ENCODE peak calls at places on chromosomes 4 and X, in five cellular contexts. One of them, this sample, is unnamed.

GRCh38 chr4:184262901-184263300 is 45.2 kb upstream of the ENPP6 start:
- DNase-seq in HCT116: no peak
- DNase-seq in SK-N-SH: no peak
- DNase-seq in GM12878: no peak
- DNase-seq in HepG2: no peak
- DNase-seq in this sample: no peak

GRCh38 chr4:153850525-153851280 is 61.8 kb upstream of the SFRP2 start:
- DNase-seq in GM12878: no peak
- DNase-seq in SK-N-SH: peak
- DNase-seq in HepG2: no peak
- DNase-seq in HCT116: no peak
- DNase-seq in this sample: no peak

GRCh38 chrX:85444613-85445012 is 65.1 kb upstream of the POF1B start:
- DNase-seq in GM12878: no peak
- DNase-seq in HepG2: no peak
- DNase-seq in HCT116: no peak
- DNase-seq in SK-N-SH: no peak
- DNase-seq in this sample: no peak

GRCh38 chr4:38562751-38563198 is 101.2 kb upstream of the KLF3 start:
- DNase-seq in HCT116: no peak
- DNase-seq in SK-N-SH: peak
- DNase-seq in HepG2: peak
- DNase-seq in GM12878: no peak
- DNase-seq in this sample: no peak

GRCh38 chr4:23884731-23885130 is 5.1 kb downstream of the PPARGC1A start:
- DNase-seq in SK-N-SH: no peak
- DNase-seq in GM12878: no peak
- DNase-seq in HCT116: no peak
- DNase-seq in HepG2: no peak
- DNase-seq in this sample: no peak

GRCh38 chrX:96682516-96682915 is 2.1 kb upstream of the DIAPH2 start:
- DNase-seq in SK-N-SH: no peak
- DNase-seq in GM12878: no peak
- DNase-seq in HCT116: no peak
- DNase-seq in HepG2: no peak
- DNase-seq in this sample: no peak

GRCh38 chrX:139202742-139203410 is 327.7 kb upstream of the F9 start:
- DNase-seq in SK-N-SH: no peak
- DNase-seq in HCT116: no peak
- DNase-seq in HepG2: no peak
- DNase-seq in GM12878: no peak
- DNase-seq in this sample: no peak

GRCh38 chr4:98648602-98649001 is 9.8 kb downstream of the TSPAN5 start:
- DNase-seq in SK-N-SH: no peak
- DNase-seq in HCT116: no peak
- DNase-seq in GM12878: no peak
- DNase-seq in HepG2: no peak
- DNase-seq in this sample: no peak

GRCh38 chrX:40290519-40290918 is 192.8 kb upstream of the BCOR start:
- DNase-seq in GM12878: no peak
- DNase-seq in SK-N-SH: no peak
- DNase-seq in HCT116: no peak
- DNase-seq in HepG2: no peak
- DNase-seq in this sample: no peak

GRCh38 chr4:112055100-112055499 is 90.2 kb upstream of the FAM241A start:
- DNase-seq in GM12878: no peak
- DNase-seq in SK-N-SH: no peak
- DNase-seq in HCT116: no peak
- DNase-seq in HepG2: no peak
- DNase-seq in this sample: no peak

GRCh38 chr4:112057479-112057878 is 87.8 kb upstream of the FAM241A start:
- DNase-seq in HCT116: no peak
- DNase-seq in HepG2: no peak
- DNase-seq in GM12878: no peak
- DNase-seq in SK-N-SH: no peak
- DNase-seq in this sample: peak

GRCh38 chr4:112058433-112058832 is 86.8 kb upstream of the FAM241A start:
- DNase-seq in GM12878: no peak
- DNase-seq in HCT116: no peak
- DNase-seq in SK-N-SH: no peak
- DNase-seq in HepG2: no peak
- DNase-seq in this sample: no peak

GRCh38 chr4:112053825-112054224 is 91.4 kb upstream of the FAM241A start:
- DNase-seq in GM12878: no peak
- DNase-seq in HepG2: no peak
- DNase-seq in HCT116: no peak
- DNase-seq in SK-N-SH: no peak
- DNase-seq in this sample: no peak
- TF ChIP-seq ZBTB33 in GM12878: no peak
- TF ChIP-seq ZBTB33 in HepG2: no peak
- TF ChIP-seq ZBTB33 in HCT116: no peak
- TF ChIP-seq ZBTB33 in SK-N-SH: no peak
- TF ChIP-seq ZBTB33 in this sample: no peak

GRCh38 chrX:151695583-151695930 is 299 bp downstream of the PRRG3 start:
- DNase-seq in SK-N-SH: no peak
- DNase-seq in HepG2: no peak
- DNase-seq in HCT116: no peak
- DNase-seq in GM12878: no peak
- DNase-seq in this sample: no peak

GRCh38 chrX:151697537-151697936 is 2.3 kb downstream of the PRRG3 start:
- DNase-seq in SK-N-SH: no peak
- DNase-seq in GM12878: no peak
- DNase-seq in HCT116: no peak
- DNase-seq in HepG2: no peak
- DNase-seq in this sample: no peak

GRCh38 chrX:151692825-151693224 is 2.4 kb upstream of the PRRG3 start:
- DNase-seq in HCT116: no peak
- DNase-seq in SK-N-SH: no peak
- DNase-seq in GM12878: no peak
- DNase-seq in HepG2: no peak
- DNase-seq in this sample: no peak

GRCh38 chrX:151694661-151695582 is at the start of gene PRRG3:
- DNase-seq in HCT116: no peak
- DNase-seq in HepG2: no peak
- DNase-seq in SK-N-SH: no peak
- DNase-seq in GM12878: no peak
- DNase-seq in this sample: no peak

GRCh38 chrX:151694121-151694520 is 1.1 kb upstream of the PRRG3 start:
- DNase-seq in SK-N-SH: no peak
- DNase-seq in HCT116: no peak
- DNase-seq in HepG2: no peak
- DNase-seq in GM12878: no peak
- DNase-seq in this sample: no peak
- TF ChIP-seq ZBTB33 in SK-N-SH: no peak
- TF ChIP-seq ZBTB33 in HCT116: no peak
- TF ChIP-seq ZBTB33 in HepG2: no peak
- TF ChIP-seq ZBTB33 in GM12878: no peak
- TF ChIP-seq ZBTB33 in this sample: no peak

GRCh38 chrX:44913656-44914531 is 40.9 kb downstream of the KDM6A start:
- DNase-seq in GM12878: no peak
- DNase-seq in SK-N-SH: no peak
- DNase-seq in HCT116: no peak
- DNase-seq in HepG2: no peak
- DNase-seq in this sample: no peak

GRCh38 chrX:44908838-44909237 is 35.9 kb downstream of the KDM6A start:
- DNase-seq in GM12878: no peak
- DNase-seq in SK-N-SH: no peak
- DNase-seq in HCT116: no peak
- DNase-seq in HepG2: no peak
- DNase-seq in this sample: no peak

GRCh38 chrX:44918722-44919121 is 45.7 kb downstream of the KDM6A start:
- DNase-seq in GM12878: no peak
- DNase-seq in SK-N-SH: no peak
- DNase-seq in HCT116: no peak
- DNase-seq in HepG2: no peak
- DNase-seq in this sample: no peak

GRCh38 chrX:44915361-44915868 is 42.4 kb downstream of the KDM6A start:
- DNase-seq in HCT116: no peak
- DNase-seq in GM12878: no peak
- DNase-seq in SK-N-SH: peak
- DNase-seq in HepG2: peak
- DNase-seq in this sample: peak

GRCh38 chrX:44914532-44915198 is 41.7 kb downstream of the KDM6A start:
- DNase-seq in GM12878: no peak
- DNase-seq in SK-N-SH: no peak
- DNase-seq in HepG2: no peak
- DNase-seq in HCT116: no peak
- DNase-seq in this sample: no peak
- TF ChIP-seq ZBTB33 in GM12878: no peak
- TF ChIP-seq ZBTB33 in SK-N-SH: no peak
- TF ChIP-seq ZBTB33 in HepG2: no peak
- TF ChIP-seq ZBTB33 in HCT116: no peak
- TF ChIP-seq ZBTB33 in this sample: no peak

DNA sequence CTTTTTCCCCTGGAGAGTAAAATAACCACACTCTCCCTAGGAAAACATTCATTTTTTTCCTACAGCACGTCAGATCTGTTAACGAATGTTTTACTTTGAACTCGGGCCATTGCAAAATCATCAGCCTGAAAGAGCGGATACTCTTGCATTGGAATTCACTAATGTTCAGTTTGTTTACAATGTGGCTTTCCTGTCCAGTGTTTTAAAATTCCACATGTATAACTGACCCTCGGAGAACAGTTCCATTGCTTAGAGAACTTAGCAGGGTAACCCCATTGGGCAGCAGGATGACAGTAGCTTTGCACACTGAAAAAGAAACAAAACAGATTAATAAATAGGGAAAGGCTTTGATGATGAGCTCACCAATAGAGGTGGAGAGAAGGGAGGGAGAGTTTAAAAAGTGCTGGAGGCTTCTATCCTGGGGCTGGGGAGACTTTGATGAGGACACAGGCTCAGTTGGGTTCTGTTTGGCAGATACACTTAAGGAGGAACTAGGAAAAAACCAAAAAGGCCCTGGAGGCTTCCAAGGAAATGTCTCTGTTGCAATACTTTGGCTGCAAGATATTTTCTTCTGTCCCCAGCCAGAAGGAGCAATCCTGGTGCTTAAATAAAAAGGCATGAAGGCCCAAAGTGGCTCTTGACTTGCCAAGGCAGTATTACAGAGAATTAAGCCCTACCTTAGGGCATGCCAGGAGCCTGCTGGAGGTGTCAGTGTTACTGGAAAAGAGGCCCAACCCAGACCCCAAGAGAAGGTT is 143.1 kb downstream of the ARSF start:
- DNase-seq in GM12878: no peak
- DNase-seq in HCT116: no peak
- DNase-seq in HepG2: peak
- DNase-seq in SK-N-SH: no peak
- DNase-seq in this sample: no peak
- TF ChIP-seq ZBTB33 in GM12878: no peak
- TF ChIP-seq ZBTB33 in HCT116: no peak
- TF ChIP-seq ZBTB33 in HepG2: no peak
- TF ChIP-seq ZBTB33 in SK-N-SH: no peak
- TF ChIP-seq ZBTB33 in this sample: no peak

GRCh38 chr4:3401436-3402171 is 40.2 kb upstream of the HGFAC start:
- DNase-seq in SK-N-SH: no peak
- DNase-seq in GM12878: no peak
- DNase-seq in HepG2: no peak
- DNase-seq in HCT116: no peak
- DNase-seq in this sample: no peak

GRCh38 chr4:3402409-3403103 is 39.2 kb upstream of the HGFAC start:
- DNase-seq in GM12878: no peak
- DNase-seq in HCT116: no peak
- DNase-seq in SK-N-SH: no peak
- DNase-seq in HepG2: no peak
- DNase-seq in this sample: no peak

GRCh38 chr4:3404546-3404945 is 37.2 kb upstream of the HGFAC start:
- DNase-seq in SK-N-SH: no peak
- DNase-seq in GM12878: no peak
- DNase-seq in HCT116: no peak
- DNase-seq in HepG2: no peak
- DNase-seq in this sample: no peak

GRCh38 chr4:3405176-3405575 is 36.6 kb upstream of the HGFAC start:
- DNase-seq in GM12878: no peak
- DNase-seq in SK-N-SH: no peak
- DNase-seq in HCT116: no peak
- DNase-seq in HepG2: no peak
- DNase-seq in this sample: no peak

GRCh38 chr4:3403104-3403906 is 38.5 kb upstream of the HGFAC start:
- DNase-seq in HepG2: no peak
- DNase-seq in HCT116: no peak
- DNase-seq in SK-N-SH: no peak
- DNase-seq in GM12878: no peak
- DNase-seq in this sample: no peak
- TF ChIP-seq ZBTB33 in HepG2: no peak
- TF ChIP-seq ZBTB33 in HCT116: no peak
- TF ChIP-seq ZBTB33 in SK-N-SH: no peak
- TF ChIP-seq ZBTB33 in GM12878: no peak
- TF ChIP-seq ZBTB33 in this sample: no peak